ENCODE peak calls at places on chromosomes 13 and 19, in six cellular contexts. One of them, this sample, is unnamed.
A peak's percentile ranks its signal among the peaks of the same experiment; 100 is the strongest.

GRCh38 chr19:1088419-1089066 is 6.6 kb downstream of the POLR2E start:
- DNase-seq in heart left ventricle: peak; percentile 49
- DNase-seq in K562: no peak
- DNase-seq in hepatocyte: no peak
- DNase-seq in tibial nerve: no peak
- DNase-seq in neural progenitor cell: no peak
- DNase-seq in this sample: no peak

GRCh38 chr19:39137131-39137530 is 11.5 kb downstream of the PAK4 start:
- DNase-seq in heart left ventricle: no peak
- DNase-seq in K562: no peak
- DNase-seq in hepatocyte: no peak
- DNase-seq in tibial nerve: no peak
- DNase-seq in neural progenitor cell: no peak
- DNase-seq in this sample: no peak

GRCh38 chr19:11191273-11191755 is 6.0 kb downstream of the KANK2 start:
- DNase-seq in heart left ventricle: peak; percentile 91
- DNase-seq in K562: peak; percentile 73
- DNase-seq in hepatocyte: no peak
- DNase-seq in tibial nerve: peak; percentile 57
- DNase-seq in neural progenitor cell: no peak
- DNase-seq in this sample: peak; percentile 83

GRCh38 chr19:41320568-41320967 is 10.6 kb downstream of the CCDC97 start:
- DNase-seq in heart left ventricle: no peak
- DNase-seq in K562: no peak
- DNase-seq in hepatocyte: no peak
- DNase-seq in tibial nerve: no peak
- DNase-seq in neural progenitor cell: no peak
- DNase-seq in this sample: no peak

GRCh38 chr19:51489113-51489512 is 10.8 kb downstream of the CEACAM18 start:
- DNase-seq in heart left ventricle: no peak
- DNase-seq in K562: no peak
- DNase-seq in hepatocyte: no peak
- DNase-seq in tibial nerve: no peak
- DNase-seq in neural progenitor cell: no peak
- DNase-seq in this sample: no peak

GRCh38 chr13:43129021-43129420 is 105.6 kb downstream of the DNAJC15 start:
- DNase-seq in heart left ventricle: no peak
- DNase-seq in K562: no peak
- DNase-seq in hepatocyte: no peak
- DNase-seq in tibial nerve: no peak
- DNase-seq in neural progenitor cell: no peak
- DNase-seq in this sample: no peak

GRCh38 chr13:75415720-75416119 is 66.2 kb downstream of the TBC1D4 start:
- DNase-seq in heart left ventricle: no peak
- DNase-seq in K562: no peak
- DNase-seq in hepatocyte: no peak
- DNase-seq in tibial nerve: no peak
- DNase-seq in neural progenitor cell: no peak
- DNase-seq in this sample: no peak

GRCh38 chr13:44132710-44133109 is 240.9 kb upstream of the SERP2 start:
- DNase-seq in heart left ventricle: peak; percentile 88
- DNase-seq in K562: no peak
- DNase-seq in hepatocyte: no peak
- DNase-seq in tibial nerve: peak; percentile 10
- DNase-seq in neural progenitor cell: no peak
- DNase-seq in this sample: peak; percentile 70

GRCh38 chr13:94640676-94641075 is 39.0 kb downstream of the GPR180 start:
- DNase-seq in heart left ventricle: no peak
- DNase-seq in K562: no peak
- DNase-seq in hepatocyte: no peak
- DNase-seq in tibial nerve: no peak
- DNase-seq in neural progenitor cell: no peak
- DNase-seq in this sample: no peak

GRCh38 chr19:44280916-44281315 is 21.2 kb downstream of the ZNF233 start:
- DNase-seq in heart left ventricle: no peak
- DNase-seq in K562: no peak
- DNase-seq in hepatocyte: no peak
- DNase-seq in tibial nerve: no peak
- DNase-seq in neural progenitor cell: no peak
- DNase-seq in this sample: no peak

GRCh38 chr19:44282846-44283245 is 22.0 kb downstream of the ZNF235 start:
- DNase-seq in heart left ventricle: no peak
- DNase-seq in K562: no peak
- DNase-seq in hepatocyte: no peak
- DNase-seq in tibial nerve: no peak
- DNase-seq in neural progenitor cell: no peak
- DNase-seq in this sample: no peak

GRCh38 chr19:44278181-44278690 is 18.6 kb downstream of the ZNF233 start:
- DNase-seq in heart left ventricle: no peak
- DNase-seq in K562: no peak
- DNase-seq in hepatocyte: no peak
- DNase-seq in tibial nerve: no peak
- DNase-seq in neural progenitor cell: no peak
- DNase-seq in this sample: no peak

GRCh38 chr19:44277331-44277730 is 17.6 kb downstream of the ZNF233 start:
- DNase-seq in heart left ventricle: no peak
- DNase-seq in K562: no peak
- DNase-seq in hepatocyte: no peak
- DNase-seq in tibial nerve: no peak
- DNase-seq in neural progenitor cell: no peak
- DNase-seq in this sample: no peak
- H3K9me3 ChIP-seq in heart left ventricle: peaks cover 75% of the 10 kb centered on the region
- H3K9me3 ChIP-seq in K562: peaks cover 1% of the 10 kb centered on the region
- H3K9me3 ChIP-seq in hepatocyte: peaks cover 3% of the 10 kb centered on the region
- H3K9me3 ChIP-seq in tibial nerve: no peaks in the 10 kb centered on the region
- H3K9me3 ChIP-seq in neural progenitor cell: peaks cover 6% of the 10 kb centered on the region
- H3K9me3 ChIP-seq in this sample: peaks cover 95% of the 10 kb centered on the region

DNA sequence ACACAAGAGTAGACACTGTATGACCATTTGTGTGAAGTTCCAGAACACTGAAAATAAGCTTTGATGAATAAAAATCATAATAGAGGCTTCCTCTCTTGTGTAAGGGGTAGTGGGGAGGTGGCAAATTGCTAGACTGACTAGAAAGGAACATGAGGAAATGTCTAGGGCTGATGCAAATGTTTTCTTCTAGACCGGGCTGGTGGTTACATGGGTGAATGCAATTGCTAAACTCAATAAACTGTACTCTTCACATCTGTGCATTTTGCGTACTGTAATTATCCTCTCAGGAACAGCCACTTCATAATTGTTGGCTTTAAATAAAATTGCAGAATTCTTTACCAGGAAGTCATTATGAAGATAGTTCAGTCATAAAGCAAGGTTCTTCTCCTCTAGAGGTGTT is 5.2 kb upstream of the KBTBD7 start:
- DNase-seq in heart left ventricle: no peak
- DNase-seq in K562: no peak
- DNase-seq in hepatocyte: no peak
- DNase-seq in tibial nerve: no peak
- DNase-seq in neural progenitor cell: no peak
- DNase-seq in this sample: no peak
- H3K4me1 ChIP-seq in heart left ventricle: no peaks in the 10 kb centered on the region
- H3K4me1 ChIP-seq in K562: no peaks in the 10 kb centered on the region
- H3K4me1 ChIP-seq in hepatocyte: no peaks in the 10 kb centered on the region
- H3K4me1 ChIP-seq in tibial nerve: no peaks in the 10 kb centered on the region
- H3K4me1 ChIP-seq in neural progenitor cell: no peaks in the 10 kb centered on the region
- H3K4me1 ChIP-seq in this sample: no peaks in the 10 kb centered on the region

GRCh38 chr19:15810335-15810734 is 5.1 kb downstream of the OR10H1 start:
- DNase-seq in heart left ventricle: no peak
- DNase-seq in K562: peak; percentile 47
- DNase-seq in hepatocyte: no peak
- DNase-seq in tibial nerve: peak; percentile 14
- DNase-seq in neural progenitor cell: no peak
- DNase-seq in this sample: no peak

GRCh38 chr19:15811476-15811875 is 4.0 kb downstream of the OR10H1 start:
- DNase-seq in heart left ventricle: no peak
- DNase-seq in K562: no peak
- DNase-seq in hepatocyte: no peak
- DNase-seq in tibial nerve: no peak
- DNase-seq in neural progenitor cell: no peak
- DNase-seq in this sample: no peak

GRCh38 chr19:15813916-15814315 is 1.5 kb downstream of the OR10H1 start:
- DNase-seq in heart left ventricle: no peak
- DNase-seq in K562: no peak
- DNase-seq in hepatocyte: no peak
- DNase-seq in tibial nerve: no peak
- DNase-seq in neural progenitor cell: no peak
- DNase-seq in this sample: no peak

GRCh38 chr19:15815306-15815705 is at the start of gene OR10H1:
- DNase-seq in heart left ventricle: no peak
- DNase-seq in K562: no peak
- DNase-seq in hepatocyte: no peak
- DNase-seq in tibial nerve: no peak
- DNase-seq in neural progenitor cell: no peak
- DNase-seq in this sample: no peak

DNA sequence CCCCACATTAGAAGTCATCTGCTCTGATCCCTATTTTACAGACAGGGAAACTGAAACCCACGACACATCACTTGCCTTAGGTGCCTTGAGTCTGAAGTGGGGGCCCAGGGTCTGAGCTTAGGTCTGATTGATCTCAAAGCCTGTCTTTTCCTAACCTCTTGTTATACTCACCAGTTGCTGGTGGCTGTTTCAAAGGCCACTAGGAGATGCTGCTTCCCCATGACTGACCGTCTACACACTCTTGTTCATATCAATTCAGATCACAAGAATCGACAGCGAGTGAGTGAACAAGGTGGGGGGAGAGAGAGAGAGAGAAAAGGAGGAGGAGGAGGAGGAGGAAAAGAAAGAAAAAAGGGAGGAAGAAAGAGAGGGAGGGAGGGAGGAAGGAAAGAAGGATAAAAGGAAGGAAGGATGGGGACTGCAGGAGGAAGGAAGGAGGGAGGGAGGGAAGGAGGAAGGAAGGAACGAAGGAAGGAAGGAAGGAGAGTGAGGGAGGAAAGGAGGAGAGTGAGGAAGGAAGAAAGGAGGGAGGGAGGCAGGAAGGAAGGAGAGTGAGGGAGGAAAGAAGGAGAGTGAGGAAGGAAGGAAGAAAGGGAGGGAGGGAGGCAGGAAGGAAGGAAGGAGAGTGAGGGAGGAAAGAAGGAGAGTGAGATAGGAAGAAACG is 3.3 kb downstream of the OR10H1 start:
- DNase-seq in heart left ventricle: no peak
- DNase-seq in K562: no peak
- DNase-seq in hepatocyte: no peak
- DNase-seq in tibial nerve: peak; percentile 7
- DNase-seq in neural progenitor cell: no peak
- DNase-seq in this sample: no peak
- TF ChIP-seq CTCF in heart left ventricle: no peak
- TF ChIP-seq CTCF in K562: peak; percentile 67
- TF ChIP-seq CTCF in hepatocyte: no peak
- TF ChIP-seq CTCF in tibial nerve: no peak
- TF ChIP-seq CTCF in neural progenitor cell: no peak
- TF ChIP-seq CTCF in this sample: no peak

DNA sequence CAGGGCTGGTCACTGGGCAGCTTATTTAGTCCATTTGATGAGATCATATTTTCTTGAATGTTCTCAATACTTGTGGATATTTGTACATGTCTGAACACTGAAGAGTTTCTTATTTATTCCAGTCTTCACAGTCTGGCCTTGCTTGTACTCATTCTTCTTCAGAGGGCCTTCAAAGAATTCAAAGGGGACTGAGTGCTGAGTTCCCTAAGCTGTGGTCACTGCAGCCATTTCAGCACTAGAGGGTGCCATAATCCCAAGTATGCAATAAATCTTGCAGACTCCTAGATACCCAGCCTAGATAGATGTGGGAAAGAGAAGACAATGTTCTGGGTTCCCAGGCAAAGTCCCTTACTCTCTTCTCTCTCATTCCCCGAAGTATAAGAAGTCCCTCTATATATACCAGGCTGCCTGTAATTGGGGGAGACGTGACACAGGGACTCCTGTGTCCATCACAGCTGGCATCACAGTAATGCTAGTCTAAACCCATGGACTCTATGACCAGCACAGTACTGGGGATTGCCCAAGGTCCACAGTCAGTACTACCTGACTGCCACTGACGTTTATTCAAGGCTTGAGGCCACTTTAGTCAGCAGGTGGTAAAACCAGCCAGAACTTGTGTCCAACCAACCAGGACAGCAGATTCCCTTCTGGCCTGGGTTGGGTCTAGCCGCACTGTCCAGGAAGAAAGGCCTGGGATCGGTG is 8.9 kb upstream of the VN1R1 start:
- DNase-seq in heart left ventricle: no peak
- DNase-seq in K562: peak; percentile 27
- DNase-seq in hepatocyte: no peak
- DNase-seq in tibial nerve: no peak
- DNase-seq in neural progenitor cell: peak; percentile 32
- DNase-seq in this sample: no peak
- H3K9me3 ChIP-seq in heart left ventricle: peaks cover 94% of the 10 kb centered on the region
- H3K9me3 ChIP-seq in K562: peaks cover 2% of the 10 kb centered on the region
- H3K9me3 ChIP-seq in hepatocyte: peaks cover 62% of the 10 kb centered on the region
- H3K9me3 ChIP-seq in tibial nerve: peaks cover 20% of the 10 kb centered on the region
- H3K9me3 ChIP-seq in neural progenitor cell: peaks cover 49% of the 10 kb centered on the region
- H3K9me3 ChIP-seq in this sample: peaks cover 100% of the 10 kb centered on the region

DNA sequence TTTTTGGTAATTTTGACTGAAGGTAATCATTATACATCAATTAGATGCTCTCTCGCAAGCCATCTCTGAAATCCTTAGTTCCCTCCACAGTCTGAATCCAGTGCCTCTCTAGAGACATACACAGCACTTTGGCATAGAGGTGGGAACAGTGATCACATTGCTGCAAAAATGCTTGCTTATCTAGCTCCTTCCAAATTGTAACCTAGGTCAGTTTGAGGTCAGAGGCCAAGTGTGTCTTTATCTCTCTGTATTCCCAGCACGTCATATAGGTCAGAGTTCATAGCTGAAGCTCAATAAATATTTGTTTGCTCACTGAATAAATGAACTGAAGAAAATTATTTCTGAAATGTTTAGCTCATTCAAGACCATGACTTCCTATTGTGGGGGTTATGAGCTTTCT is 462.5 kb downstream of the DIAPH3 start:
- DNase-seq in heart left ventricle: no peak
- DNase-seq in K562: peak; percentile 5
- DNase-seq in hepatocyte: no peak
- DNase-seq in tibial nerve: no peak
- DNase-seq in neural progenitor cell: no peak
- DNase-seq in this sample: no peak
- H3K4me1 ChIP-seq in heart left ventricle: no peaks in the 10 kb centered on the region
- H3K4me1 ChIP-seq in K562: no peaks in the 10 kb centered on the region
- H3K4me1 ChIP-seq in hepatocyte: peaks cover 8% of the 10 kb centered on the region
- H3K4me1 ChIP-seq in tibial nerve: no peaks in the 10 kb centered on the region
- H3K4me1 ChIP-seq in neural progenitor cell: peaks cover 17% of the 10 kb centered on the region
- H3K4me1 ChIP-seq in this sample: no peaks in the 10 kb centered on the region

DNA sequence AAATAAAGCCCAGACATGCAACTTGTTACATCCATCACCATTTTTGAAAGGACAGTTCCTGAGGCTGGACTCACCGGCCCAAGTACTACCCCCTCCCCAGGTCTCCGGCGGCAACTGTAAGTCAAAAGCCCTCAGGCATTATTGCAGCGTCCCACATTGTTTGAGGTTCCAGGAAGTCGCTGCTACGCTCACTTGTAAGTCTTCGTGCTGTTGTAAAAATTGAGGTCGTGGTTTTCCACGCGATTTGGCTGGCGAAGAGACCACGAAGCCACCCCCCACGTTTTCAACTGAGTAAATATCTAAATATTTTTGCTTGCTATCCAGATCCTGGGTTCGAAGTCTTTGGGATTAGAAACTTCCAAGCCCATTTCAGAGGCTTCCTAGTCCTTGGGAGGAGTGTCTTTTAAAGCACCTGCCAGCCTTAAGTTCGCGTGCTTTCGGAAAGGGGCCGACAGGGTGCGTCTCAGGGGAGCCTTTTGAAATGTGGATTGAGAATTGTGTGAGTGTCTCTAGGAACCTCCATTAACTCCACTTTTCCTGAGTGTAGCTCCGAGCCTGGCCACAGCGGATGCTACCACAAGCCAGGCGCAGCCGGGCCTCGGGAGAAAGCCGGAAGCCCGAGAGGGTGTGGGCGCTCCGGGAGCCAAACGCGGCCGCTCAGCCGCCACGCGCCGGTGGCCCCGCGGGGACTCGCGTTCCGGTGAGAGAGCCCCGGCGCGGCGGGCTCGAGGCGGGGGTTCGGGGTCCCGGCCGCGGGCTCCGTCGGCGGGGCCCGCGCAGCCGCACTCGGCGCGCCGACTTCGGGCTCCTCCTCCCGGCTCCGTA is at the start of gene FNDC3A:
- DNase-seq in heart left ventricle: peak; percentile 43
- DNase-seq in K562: peak; percentile 70
- DNase-seq in hepatocyte: peak; percentile 91
- DNase-seq in tibial nerve: peak; percentile 27
- DNase-seq in neural progenitor cell: peak; percentile 91
- DNase-seq in this sample: peak; percentile 83
- TF ChIP-seq CTCF in heart left ventricle: peak; percentile 16
- TF ChIP-seq CTCF in K562: no peak
- TF ChIP-seq CTCF in hepatocyte: no peak
- TF ChIP-seq CTCF in tibial nerve: no peak
- TF ChIP-seq CTCF in neural progenitor cell: peak; percentile 11
- TF ChIP-seq CTCF in this sample: peak; percentile 12

This sample was measured in left ventricle myocardium inferior.